ENCODE peak calls at places on chromosomes 6 and 20, in eight cellular contexts. One of them, this sample, is unnamed.

GRCh38 chr6:136646377-136646776 is 96.2 kb upstream of the MAP7 start:
- DNase-seq in psoas muscle: no peak
- DNase-seq in effector memory CD4-positive, alpha-beta T cell: no peak
- DNase-seq in stimulated activated CD4-positive, alpha-beta T cell treated with anti-CD3 and anti-CD28 coated beads, Interleukin-2, amount 100 ng/mL, for 24 hours: no peak
- DNase-seq in iPS DF 19.7: no peak
- DNase-seq in mucosa of gallbladder: no peak
- DNase-seq in omental fat pad: no peak
- DNase-seq in lung microvascular endothelial cell: no peak
- DNase-seq in this sample: no peak

GRCh38 chr6:105678516-105678915 is 275.6 kb upstream of the PREP start:
- DNase-seq in psoas muscle: no peak
- DNase-seq in effector memory CD4-positive, alpha-beta T cell: no peak
- DNase-seq in stimulated activated CD4-positive, alpha-beta T cell treated with anti-CD3 and anti-CD28 coated beads, Interleukin-2, amount 100 ng/mL, for 24 hours: no peak
- DNase-seq in iPS DF 19.7: no peak
- DNase-seq in mucosa of gallbladder: no peak
- DNase-seq in omental fat pad: no peak
- DNase-seq in lung microvascular endothelial cell: no peak
- DNase-seq in this sample: no peak

GRCh38 chr20:37885042-37885441 is 17.9 kb upstream of the VSTM2L start:
- DNase-seq in psoas muscle: no peak
- DNase-seq in effector memory CD4-positive, alpha-beta T cell: no peak
- DNase-seq in stimulated activated CD4-positive, alpha-beta T cell treated with anti-CD3 and anti-CD28 coated beads, Interleukin-2, amount 100 ng/mL, for 24 hours: no peak
- DNase-seq in iPS DF 19.7: no peak
- DNase-seq in mucosa of gallbladder: no peak
- DNase-seq in omental fat pad: no peak
- DNase-seq in lung microvascular endothelial cell: no peak
- DNase-seq in this sample: no peak

GRCh38 chr6:143061597-143062385 is 1.1 kb downstream of the AIG1 start:
- DNase-seq in psoas muscle: no peak
- DNase-seq in effector memory CD4-positive, alpha-beta T cell: no peak
- DNase-seq in stimulated activated CD4-positive, alpha-beta T cell treated with anti-CD3 and anti-CD28 coated beads, Interleukin-2, amount 100 ng/mL, for 24 hours: no peak
- DNase-seq in iPS DF 19.7: no peak
- DNase-seq in mucosa of gallbladder: no peak
- DNase-seq in omental fat pad: no peak
- DNase-seq in lung microvascular endothelial cell: no peak
- DNase-seq in this sample: no peak

GRCh38 chr6:148438593-148438992 is 96.0 kb downstream of the SASH1 start:
- DNase-seq in psoas muscle: no peak
- DNase-seq in effector memory CD4-positive, alpha-beta T cell: no peak
- DNase-seq in stimulated activated CD4-positive, alpha-beta T cell treated with anti-CD3 and anti-CD28 coated beads, Interleukin-2, amount 100 ng/mL, for 24 hours: no peak
- DNase-seq in iPS DF 19.7: no peak
- DNase-seq in mucosa of gallbladder: no peak
- DNase-seq in omental fat pad: no peak
- DNase-seq in lung microvascular endothelial cell: no peak
- DNase-seq in this sample: no peak

GRCh38 chr20:6180531-6180930 is 57.7 kb upstream of the FERMT1 start:
- DNase-seq in psoas muscle: no peak
- DNase-seq in effector memory CD4-positive, alpha-beta T cell: no peak
- DNase-seq in stimulated activated CD4-positive, alpha-beta T cell treated with anti-CD3 and anti-CD28 coated beads, Interleukin-2, amount 100 ng/mL, for 24 hours: no peak
- DNase-seq in iPS DF 19.7: no peak
- DNase-seq in mucosa of gallbladder: no peak
- DNase-seq in omental fat pad: no peak
- DNase-seq in lung microvascular endothelial cell: no peak
- DNase-seq in this sample: no peak

GRCh38 chr6:111423055-111423633 is 59.9 kb downstream of the REV3L start:
- DNase-seq in psoas muscle: no peak
- DNase-seq in effector memory CD4-positive, alpha-beta T cell: no peak
- DNase-seq in stimulated activated CD4-positive, alpha-beta T cell treated with anti-CD3 and anti-CD28 coated beads, Interleukin-2, amount 100 ng/mL, for 24 hours: no peak
- DNase-seq in iPS DF 19.7: no peak
- DNase-seq in mucosa of gallbladder: no peak
- DNase-seq in omental fat pad: no peak
- DNase-seq in lung microvascular endothelial cell: no peak
- DNase-seq in this sample: no peak

GRCh38 chr6:124463271-124463670 is 499.0 kb upstream of the RNF217 start:
- DNase-seq in psoas muscle: no peak
- DNase-seq in effector memory CD4-positive, alpha-beta T cell: no peak
- DNase-seq in stimulated activated CD4-positive, alpha-beta T cell treated with anti-CD3 and anti-CD28 coated beads, Interleukin-2, amount 100 ng/mL, for 24 hours: no peak
- DNase-seq in iPS DF 19.7: no peak
- DNase-seq in mucosa of gallbladder: no peak
- DNase-seq in omental fat pad: no peak
- DNase-seq in lung microvascular endothelial cell: no peak
- DNase-seq in this sample: no peak

GRCh38 chr6:7731289-7731688 is 5.4 kb downstream of the BMP6 start:
- DNase-seq in psoas muscle: no peak
- DNase-seq in effector memory CD4-positive, alpha-beta T cell: no peak
- DNase-seq in stimulated activated CD4-positive, alpha-beta T cell treated with anti-CD3 and anti-CD28 coated beads, Interleukin-2, amount 100 ng/mL, for 24 hours: no peak
- DNase-seq in iPS DF 19.7: no peak
- DNase-seq in mucosa of gallbladder: no peak
- DNase-seq in omental fat pad: no peak
- DNase-seq in lung microvascular endothelial cell: no peak
- DNase-seq in this sample: no peak

GRCh38 chr6:54916858-54917257 is 70.3 kb downstream of the FAM83B start:
- DNase-seq in psoas muscle: no peak
- DNase-seq in effector memory CD4-positive, alpha-beta T cell: no peak
- DNase-seq in stimulated activated CD4-positive, alpha-beta T cell treated with anti-CD3 and anti-CD28 coated beads, Interleukin-2, amount 100 ng/mL, for 24 hours: no peak
- DNase-seq in iPS DF 19.7: no peak
- DNase-seq in mucosa of gallbladder: no peak
- DNase-seq in omental fat pad: no peak
- DNase-seq in lung microvascular endothelial cell: no peak
- DNase-seq in this sample: no peak

GRCh38 chr6:137092018-137092417 is 47.3 kb upstream of the IL20RA start:
- DNase-seq in psoas muscle: no peak
- DNase-seq in effector memory CD4-positive, alpha-beta T cell: no peak
- DNase-seq in stimulated activated CD4-positive, alpha-beta T cell treated with anti-CD3 and anti-CD28 coated beads, Interleukin-2, amount 100 ng/mL, for 24 hours: no peak
- DNase-seq in iPS DF 19.7: no peak
- DNase-seq in mucosa of gallbladder: no peak
- DNase-seq in omental fat pad: no peak
- DNase-seq in lung microvascular endothelial cell: no peak
- DNase-seq in this sample: no peak

GRCh38 chr6:49202923-49203322 is 260.1 kb downstream of the MMUT start:
- DNase-seq in psoas muscle: no peak
- DNase-seq in effector memory CD4-positive, alpha-beta T cell: no peak
- DNase-seq in stimulated activated CD4-positive, alpha-beta T cell treated with anti-CD3 and anti-CD28 coated beads, Interleukin-2, amount 100 ng/mL, for 24 hours: no peak
- DNase-seq in iPS DF 19.7: no peak
- DNase-seq in mucosa of gallbladder: no peak
- DNase-seq in omental fat pad: no peak
- DNase-seq in lung microvascular endothelial cell: no peak
- DNase-seq in this sample: no peak

GRCh38 chr6:33822575-33823395 is 19.0 kb upstream of the MLN start:
- DNase-seq in psoas muscle: no peak
- DNase-seq in effector memory CD4-positive, alpha-beta T cell: no peak
- DNase-seq in stimulated activated CD4-positive, alpha-beta T cell treated with anti-CD3 and anti-CD28 coated beads, Interleukin-2, amount 100 ng/mL, for 24 hours: no peak
- DNase-seq in iPS DF 19.7: peak; percentile 78
- DNase-seq in mucosa of gallbladder: no peak
- DNase-seq in omental fat pad: no peak
- DNase-seq in lung microvascular endothelial cell: peak; percentile 37
- DNase-seq in this sample: no peak

GRCh38 chr20:50595988-50596693 is 86.0 kb downstream of the PTPN1 start:
- DNase-seq in psoas muscle: no peak
- DNase-seq in effector memory CD4-positive, alpha-beta T cell: no peak
- DNase-seq in stimulated activated CD4-positive, alpha-beta T cell treated with anti-CD3 and anti-CD28 coated beads, Interleukin-2, amount 100 ng/mL, for 24 hours: no peak
- DNase-seq in iPS DF 19.7: no peak
- DNase-seq in mucosa of gallbladder: no peak
- DNase-seq in omental fat pad: no peak
- DNase-seq in lung microvascular endothelial cell: no peak
- DNase-seq in this sample: no peak

GRCh38 chr20:23928788-23929187 is 49.2 kb upstream of the CST5 start:
- DNase-seq in psoas muscle: no peak
- DNase-seq in effector memory CD4-positive, alpha-beta T cell: no peak
- DNase-seq in stimulated activated CD4-positive, alpha-beta T cell treated with anti-CD3 and anti-CD28 coated beads, Interleukin-2, amount 100 ng/mL, for 24 hours: no peak
- DNase-seq in iPS DF 19.7: no peak
- DNase-seq in mucosa of gallbladder: no peak
- DNase-seq in omental fat pad: no peak
- DNase-seq in lung microvascular endothelial cell: no peak
- DNase-seq in this sample: no peak

GRCh38 chr20:21503345-21503744 is 10.5 kb downstream of the NKX2-2 start:
- DNase-seq in psoas muscle: no peak
- DNase-seq in effector memory CD4-positive, alpha-beta T cell: no peak
- DNase-seq in stimulated activated CD4-positive, alpha-beta T cell treated with anti-CD3 and anti-CD28 coated beads, Interleukin-2, amount 100 ng/mL, for 24 hours: no peak
- DNase-seq in iPS DF 19.7: no peak
- DNase-seq in mucosa of gallbladder: no peak
- DNase-seq in omental fat pad: no peak
- DNase-seq in lung microvascular endothelial cell: no peak
- DNase-seq in this sample: no peak

GRCh38 chr6:21595265-21595950 is 1.9 kb downstream of the SOX4 start:
- DNase-seq in psoas muscle: peak; percentile 27
- DNase-seq in effector memory CD4-positive, alpha-beta T cell: no peak
- DNase-seq in stimulated activated CD4-positive, alpha-beta T cell treated with anti-CD3 and anti-CD28 coated beads, Interleukin-2, amount 100 ng/mL, for 24 hours: peak; percentile 21
- DNase-seq in iPS DF 19.7: no peak
- DNase-seq in mucosa of gallbladder: peak; percentile 29
- DNase-seq in omental fat pad: peak; percentile 33
- DNase-seq in lung microvascular endothelial cell: peak; percentile 36
- DNase-seq in this sample: peak; percentile 46

GRCh38 chr6:154868143-154868594 is 126.9 kb upstream of the TIAM2 start:
- DNase-seq in psoas muscle: no peak
- DNase-seq in effector memory CD4-positive, alpha-beta T cell: no peak
- DNase-seq in stimulated activated CD4-positive, alpha-beta T cell treated with anti-CD3 and anti-CD28 coated beads, Interleukin-2, amount 100 ng/mL, for 24 hours: no peak
- DNase-seq in iPS DF 19.7: peak; percentile 7
- DNase-seq in mucosa of gallbladder: no peak
- DNase-seq in omental fat pad: no peak
- DNase-seq in lung microvascular endothelial cell: peak; percentile 77
- DNase-seq in this sample: no peak

GRCh38 chr20:32877507-32877906 is 18.8 kb downstream of the EFCAB8 start:
- DNase-seq in psoas muscle: no peak
- DNase-seq in effector memory CD4-positive, alpha-beta T cell: no peak
- DNase-seq in stimulated activated CD4-positive, alpha-beta T cell treated with anti-CD3 and anti-CD28 coated beads, Interleukin-2, amount 100 ng/mL, for 24 hours: no peak
- DNase-seq in iPS DF 19.7: no peak
- DNase-seq in mucosa of gallbladder: no peak
- DNase-seq in omental fat pad: no peak
- DNase-seq in lung microvascular endothelial cell: no peak
- DNase-seq in this sample: no peak

GRCh38 chr6:165766457-165766856 is 103.4 kb upstream of the PDE10A start:
- DNase-seq in psoas muscle: no peak
- DNase-seq in effector memory CD4-positive, alpha-beta T cell: no peak
- DNase-seq in stimulated activated CD4-positive, alpha-beta T cell treated with anti-CD3 and anti-CD28 coated beads, Interleukin-2, amount 100 ng/mL, for 24 hours: no peak
- DNase-seq in iPS DF 19.7: no peak
- DNase-seq in mucosa of gallbladder: no peak
- DNase-seq in omental fat pad: no peak
- DNase-seq in lung microvascular endothelial cell: peak; percentile 92
- DNase-seq in this sample: no peak

GRCh38 chr6:100202417-100203194 is 208.6 kb upstream of the MCHR2 start:
- DNase-seq in psoas muscle: peak; percentile 37
- DNase-seq in effector memory CD4-positive, alpha-beta T cell: no peak
- DNase-seq in stimulated activated CD4-positive, alpha-beta T cell treated with anti-CD3 and anti-CD28 coated beads, Interleukin-2, amount 100 ng/mL, for 24 hours: no peak
- DNase-seq in iPS DF 19.7: no peak
- DNase-seq in mucosa of gallbladder: no peak
- DNase-seq in omental fat pad: no peak
- DNase-seq in lung microvascular endothelial cell: no peak
- DNase-seq in this sample: no peak

GRCh38 chr6:13560651-13561044 is 13.8 kb upstream of the SIRT5 start:
- DNase-seq in psoas muscle: no peak
- DNase-seq in effector memory CD4-positive, alpha-beta T cell: no peak
- DNase-seq in stimulated activated CD4-positive, alpha-beta T cell treated with anti-CD3 and anti-CD28 coated beads, Interleukin-2, amount 100 ng/mL, for 24 hours: no peak
- DNase-seq in iPS DF 19.7: no peak
- DNase-seq in mucosa of gallbladder: no peak
- DNase-seq in omental fat pad: no peak
- DNase-seq in lung microvascular endothelial cell: no peak
- DNase-seq in this sample: no peak

GRCh38 chr6:20279608-20280287 is 67.5 kb upstream of the MBOAT1 start:
- DNase-seq in psoas muscle: no peak
- DNase-seq in effector memory CD4-positive, alpha-beta T cell: no peak
- DNase-seq in stimulated activated CD4-positive, alpha-beta T cell treated with anti-CD3 and anti-CD28 coated beads, Interleukin-2, amount 100 ng/mL, for 24 hours: no peak
- DNase-seq in iPS DF 19.7: no peak
- DNase-seq in mucosa of gallbladder: no peak
- DNase-seq in omental fat pad: no peak
- DNase-seq in lung microvascular endothelial cell: no peak
- DNase-seq in this sample: no peak

GRCh38 chr6:38307730-38308129 is 332.0 kb downstream of the BTBD9 start:
- DNase-seq in psoas muscle: no peak
- DNase-seq in effector memory CD4-positive, alpha-beta T cell: no peak
- DNase-seq in stimulated activated CD4-positive, alpha-beta T cell treated with anti-CD3 and anti-CD28 coated beads, Interleukin-2, amount 100 ng/mL, for 24 hours: no peak
- DNase-seq in iPS DF 19.7: no peak
- DNase-seq in mucosa of gallbladder: no peak
- DNase-seq in omental fat pad: no peak
- DNase-seq in lung microvascular endothelial cell: no peak
- DNase-seq in this sample: no peak

GRCh38 chr20:35443003-35443402 is 5.0 kb upstream of the GDF5 start:
- DNase-seq in psoas muscle: no peak
- DNase-seq in effector memory CD4-positive, alpha-beta T cell: no peak
- DNase-seq in stimulated activated CD4-positive, alpha-beta T cell treated with anti-CD3 and anti-CD28 coated beads, Interleukin-2, amount 100 ng/mL, for 24 hours: no peak
- DNase-seq in iPS DF 19.7: no peak
- DNase-seq in mucosa of gallbladder: no peak
- DNase-seq in omental fat pad: no peak
- DNase-seq in lung microvascular endothelial cell: no peak
- DNase-seq in this sample: no peak

GRCh38 chr6:56752009-56752408 is 109.3 kb upstream of the DST start:
- DNase-seq in psoas muscle: no peak
- DNase-seq in effector memory CD4-positive, alpha-beta T cell: no peak
- DNase-seq in stimulated activated CD4-positive, alpha-beta T cell treated with anti-CD3 and anti-CD28 coated beads, Interleukin-2, amount 100 ng/mL, for 24 hours: no peak
- DNase-seq in iPS DF 19.7: no peak
- DNase-seq in mucosa of gallbladder: no peak
- DNase-seq in omental fat pad: no peak
- DNase-seq in lung microvascular endothelial cell: no peak
- DNase-seq in this sample: no peak

GRCh38 chr6:85641916-85642773 is 541 bp downstream of the SYNCRIP start:
- DNase-seq in psoas muscle: peak; percentile 63
- DNase-seq in effector memory CD4-positive, alpha-beta T cell: peak; percentile 52
- DNase-seq in stimulated activated CD4-positive, alpha-beta T cell treated with anti-CD3 and anti-CD28 coated beads, Interleukin-2, amount 100 ng/mL, for 24 hours: peak; percentile 62
- DNase-seq in iPS DF 19.7: no peak
- DNase-seq in mucosa of gallbladder: peak; percentile 60
- DNase-seq in omental fat pad: peak; percentile 30
- DNase-seq in lung microvascular endothelial cell: peak; percentile 58
- DNase-seq in this sample: peak; percentile 52

GRCh38 chr6:40845588-40845987 is 193.4 kb downstream of the UNC5CL start:
- DNase-seq in psoas muscle: no peak
- DNase-seq in effector memory CD4-positive, alpha-beta T cell: no peak
- DNase-seq in stimulated activated CD4-positive, alpha-beta T cell treated with anti-CD3 and anti-CD28 coated beads, Interleukin-2, amount 100 ng/mL, for 24 hours: no peak
- DNase-seq in iPS DF 19.7: peak; percentile 69
- DNase-seq in mucosa of gallbladder: peak; percentile 26
- DNase-seq in omental fat pad: no peak
- DNase-seq in lung microvascular endothelial cell: peak; percentile 66
- DNase-seq in this sample: peak; percentile 52

GRCh38 chr6:110357696-110358535 is at the start of gene METTL24:
- DNase-seq in psoas muscle: peak; percentile 16
- DNase-seq in effector memory CD4-positive, alpha-beta T cell: no peak
- DNase-seq in stimulated activated CD4-positive, alpha-beta T cell treated with anti-CD3 and anti-CD28 coated beads, Interleukin-2, amount 100 ng/mL, for 24 hours: no peak
- DNase-seq in iPS DF 19.7: no peak
- DNase-seq in mucosa of gallbladder: no peak
- DNase-seq in omental fat pad: no peak
- DNase-seq in lung microvascular endothelial cell: no peak
- DNase-seq in this sample: peak; percentile 52

GRCh38 chr6:133894369-133894768 is 5.5 kb downstream of the TCF21 start:
- DNase-seq in psoas muscle: no peak
- DNase-seq in effector memory CD4-positive, alpha-beta T cell: no peak
- DNase-seq in stimulated activated CD4-positive, alpha-beta T cell treated with anti-CD3 and anti-CD28 coated beads, Interleukin-2, amount 100 ng/mL, for 24 hours: no peak
- DNase-seq in iPS DF 19.7: no peak
- DNase-seq in mucosa of gallbladder: no peak
- DNase-seq in omental fat pad: no peak
- DNase-seq in lung microvascular endothelial cell: no peak
- DNase-seq in this sample: no peak

GRCh38 chr20:44054849-44055248 is 132.1 kb downstream of the JPH2 start:
- DNase-seq in psoas muscle: no peak
- DNase-seq in effector memory CD4-positive, alpha-beta T cell: no peak
- DNase-seq in stimulated activated CD4-positive, alpha-beta T cell treated with anti-CD3 and anti-CD28 coated beads, Interleukin-2, amount 100 ng/mL, for 24 hours: no peak
- DNase-seq in iPS DF 19.7: no peak
- DNase-seq in mucosa of gallbladder: no peak
- DNase-seq in omental fat pad: no peak
- DNase-seq in lung microvascular endothelial cell: no peak
- DNase-seq in this sample: no peak

This sample was measured in body of pancreas.